ENCODE peak calls at places on chromosome 7, in nine cellular contexts. One of them, this sample, is unnamed.

GRCh38 chr7:128031901-128032604 is 816 bp upstream of the LRRC4 start:
- DNase-seq in uterus: peak
- DNase-seq in progenitor cell of endocrine pancreas: peak
- DNase-seq in AG09309: peak
- DNase-seq in sigmoid colon: peak
- DNase-seq in PC-3: no peak
- DNase-seq in B cell: peak
- DNase-seq in GM12865: peak
- DNase-seq in astrocyte of the cerebellum: peak
- DNase-seq in this sample: no peak

GRCh38 chr7:38463277-38464224 is 167.6 kb downstream of the AMPH start:
- DNase-seq in uterus: peak
- DNase-seq in progenitor cell of endocrine pancreas: no peak
- DNase-seq in AG09309: peak
- DNase-seq in sigmoid colon: peak
- DNase-seq in PC-3: peak
- DNase-seq in B cell: peak
- DNase-seq in GM12865: peak
- DNase-seq in astrocyte of the cerebellum: peak
- DNase-seq in this sample: no peak

GRCh38 chr7:47288060-47288459 is 293.9 kb downstream of the TNS3 start:
- DNase-seq in uterus: no peak
- DNase-seq in progenitor cell of endocrine pancreas: no peak
- DNase-seq in AG09309: no peak
- DNase-seq in sigmoid colon: no peak
- DNase-seq in PC-3: no peak
- DNase-seq in B cell: no peak
- DNase-seq in GM12865: no peak
- DNase-seq in astrocyte of the cerebellum: no peak
- DNase-seq in this sample: no peak

GRCh38 chr7:134669845-134670373 is 23.3 kb downstream of the BPGM start:
- DNase-seq in uterus: no peak
- DNase-seq in progenitor cell of endocrine pancreas: no peak
- DNase-seq in AG09309: no peak
- DNase-seq in sigmoid colon: no peak
- DNase-seq in PC-3: peak
- DNase-seq in B cell: peak
- DNase-seq in GM12865: peak
- DNase-seq in astrocyte of the cerebellum: peak
- DNase-seq in this sample: no peak

GRCh38 chr7:28407643-28408042 is 4.7 kb upstream of the CREB5 start:
- DNase-seq in uterus: no peak
- DNase-seq in progenitor cell of endocrine pancreas: no peak
- DNase-seq in AG09309: peak
- DNase-seq in sigmoid colon: peak
- DNase-seq in PC-3: peak
- DNase-seq in B cell: no peak
- DNase-seq in GM12865: no peak
- DNase-seq in astrocyte of the cerebellum: no peak
- DNase-seq in this sample: no peak

GRCh38 chr7:26200113-26200443 is 468 bp downstream of the HNRNPA2B1 start:
- DNase-seq in uterus: peak
- DNase-seq in progenitor cell of endocrine pancreas: peak
- DNase-seq in AG09309: no peak
- DNase-seq in sigmoid colon: peak
- DNase-seq in PC-3: peak
- DNase-seq in B cell: peak
- DNase-seq in GM12865: peak
- DNase-seq in astrocyte of the cerebellum: no peak
- DNase-seq in this sample: peak

GRCh38 chr7:32941996-32942782 is 15.1 kb upstream of the FKBP9 start:
- DNase-seq in uterus: peak
- DNase-seq in progenitor cell of endocrine pancreas: peak
- DNase-seq in AG09309: no peak
- DNase-seq in sigmoid colon: peak
- DNase-seq in PC-3: no peak
- DNase-seq in B cell: peak
- DNase-seq in GM12865: peak
- DNase-seq in astrocyte of the cerebellum: no peak
- DNase-seq in this sample: peak

GRCh38 chr7:121339082-121339481 is 10.3 kb downstream of the WNT16 start:
- DNase-seq in uterus: no peak
- DNase-seq in progenitor cell of endocrine pancreas: no peak
- DNase-seq in AG09309: no peak
- DNase-seq in sigmoid colon: no peak
- DNase-seq in PC-3: no peak
- DNase-seq in B cell: no peak
- DNase-seq in GM12865: no peak
- DNase-seq in astrocyte of the cerebellum: no peak
- DNase-seq in this sample: no peak

GRCh38 chr7:3537210-3537875 is 236.3 kb downstream of the SDK1 start:
- DNase-seq in uterus: no peak
- DNase-seq in progenitor cell of endocrine pancreas: no peak
- DNase-seq in AG09309: no peak
- DNase-seq in sigmoid colon: no peak
- DNase-seq in PC-3: peak
- DNase-seq in B cell: no peak
- DNase-seq in GM12865: no peak
- DNase-seq in astrocyte of the cerebellum: peak
- DNase-seq in this sample: no peak

GRCh38 chr7:85191383-85191782 is 4.5 kb upstream of the SEMA3D start:
- DNase-seq in uterus: no peak
- DNase-seq in progenitor cell of endocrine pancreas: no peak
- DNase-seq in AG09309: no peak
- DNase-seq in sigmoid colon: no peak
- DNase-seq in PC-3: peak
- DNase-seq in B cell: no peak
- DNase-seq in GM12865: no peak
- DNase-seq in astrocyte of the cerebellum: peak
- DNase-seq in this sample: no peak
- TF ChIP-seq CTCF in uterus: no peak
- TF ChIP-seq CTCF in progenitor cell of endocrine pancreas: peak
- TF ChIP-seq CTCF in AG09309: peak
- TF ChIP-seq CTCF in sigmoid colon: no peak
- TF ChIP-seq CTCF in PC-3: peak
- TF ChIP-seq CTCF in B cell: peak
- TF ChIP-seq CTCF in GM12865: no peak
- TF ChIP-seq CTCF in astrocyte of the cerebellum: peak
- TF ChIP-seq CTCF in this sample: no peak

DNA sequence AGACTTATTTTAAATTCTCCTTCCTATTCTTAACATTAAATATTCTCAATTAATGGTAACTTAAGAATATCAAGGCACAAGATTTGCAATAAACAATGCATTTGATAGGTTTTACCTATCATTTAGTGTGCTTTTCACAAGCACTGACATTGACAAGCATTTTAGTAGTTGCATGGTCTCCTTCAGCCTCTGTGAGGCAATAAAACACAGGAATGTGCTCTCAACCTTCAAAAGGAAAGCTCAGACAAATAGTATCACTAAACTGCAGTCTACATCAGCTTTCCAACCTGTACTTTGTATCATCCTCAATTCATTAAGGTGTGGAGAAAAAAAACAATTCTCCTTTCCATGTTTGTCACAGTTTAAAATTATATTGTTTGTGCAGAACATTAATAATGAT is 51.1 kb upstream of the TSPAN13 start:
- DNase-seq in uterus: no peak
- DNase-seq in progenitor cell of endocrine pancreas: no peak
- DNase-seq in AG09309: no peak
- DNase-seq in sigmoid colon: no peak
- DNase-seq in PC-3: no peak
- DNase-seq in B cell: no peak
- DNase-seq in GM12865: no peak
- DNase-seq in astrocyte of the cerebellum: no peak
- DNase-seq in this sample: no peak
- TF ChIP-seq CTCF in uterus: no peak
- TF ChIP-seq CTCF in progenitor cell of endocrine pancreas: peak
- TF ChIP-seq CTCF in AG09309: no peak
- TF ChIP-seq CTCF in sigmoid colon: no peak
- TF ChIP-seq CTCF in PC-3: peak
- TF ChIP-seq CTCF in B cell: peak
- TF ChIP-seq CTCF in GM12865: no peak
- TF ChIP-seq CTCF in astrocyte of the cerebellum: no peak
- TF ChIP-seq CTCF in this sample: no peak

GRCh38 chr7:123492485-123492884 is 41.9 kb downstream of the IQUB start:
- DNase-seq in uterus: no peak
- DNase-seq in progenitor cell of endocrine pancreas: no peak
- DNase-seq in AG09309: no peak
- DNase-seq in sigmoid colon: no peak
- DNase-seq in PC-3: peak
- DNase-seq in B cell: no peak
- DNase-seq in GM12865: peak
- DNase-seq in astrocyte of the cerebellum: no peak
- DNase-seq in this sample: no peak
- TF ChIP-seq CTCF in uterus: no peak
- TF ChIP-seq CTCF in progenitor cell of endocrine pancreas: peak
- TF ChIP-seq CTCF in AG09309: no peak
- TF ChIP-seq CTCF in sigmoid colon: no peak
- TF ChIP-seq CTCF in PC-3: no peak
- TF ChIP-seq CTCF in B cell: no peak
- TF ChIP-seq CTCF in GM12865: no peak
- TF ChIP-seq CTCF in astrocyte of the cerebellum: peak
- TF ChIP-seq CTCF in this sample: no peak

GRCh38 chr7:120320218-120320961 is 47.4 kb downstream of the KCND2 start:
- DNase-seq in uterus: no peak
- DNase-seq in progenitor cell of endocrine pancreas: no peak
- DNase-seq in AG09309: no peak
- DNase-seq in sigmoid colon: no peak
- DNase-seq in PC-3: no peak
- DNase-seq in B cell: no peak
- DNase-seq in GM12865: no peak
- DNase-seq in astrocyte of the cerebellum: no peak
- DNase-seq in this sample: no peak
- TF ChIP-seq CTCF in uterus: no peak
- TF ChIP-seq CTCF in progenitor cell of endocrine pancreas: no peak
- TF ChIP-seq CTCF in AG09309: no peak
- TF ChIP-seq CTCF in sigmoid colon: no peak
- TF ChIP-seq CTCF in PC-3: no peak
- TF ChIP-seq CTCF in B cell: no peak
- TF ChIP-seq CTCF in GM12865: no peak
- TF ChIP-seq CTCF in astrocyte of the cerebellum: no peak
- TF ChIP-seq CTCF in this sample: no peak

GRCh38 chr7:90579181-90579688 is 16.9 kb upstream of the CDK14 start:
- DNase-seq in uterus: no peak
- DNase-seq in progenitor cell of endocrine pancreas: no peak
- DNase-seq in AG09309: peak
- DNase-seq in sigmoid colon: no peak
- DNase-seq in PC-3: peak
- DNase-seq in B cell: no peak
- DNase-seq in GM12865: no peak
- DNase-seq in astrocyte of the cerebellum: peak
- DNase-seq in this sample: no peak
- TF ChIP-seq CTCF in uterus: no peak
- TF ChIP-seq CTCF in progenitor cell of endocrine pancreas: no peak
- TF ChIP-seq CTCF in AG09309: peak
- TF ChIP-seq CTCF in sigmoid colon: no peak
- TF ChIP-seq CTCF in PC-3: no peak
- TF ChIP-seq CTCF in B cell: no peak
- TF ChIP-seq CTCF in GM12865: no peak
- TF ChIP-seq CTCF in astrocyte of the cerebellum: peak
- TF ChIP-seq CTCF in this sample: no peak

DNA sequence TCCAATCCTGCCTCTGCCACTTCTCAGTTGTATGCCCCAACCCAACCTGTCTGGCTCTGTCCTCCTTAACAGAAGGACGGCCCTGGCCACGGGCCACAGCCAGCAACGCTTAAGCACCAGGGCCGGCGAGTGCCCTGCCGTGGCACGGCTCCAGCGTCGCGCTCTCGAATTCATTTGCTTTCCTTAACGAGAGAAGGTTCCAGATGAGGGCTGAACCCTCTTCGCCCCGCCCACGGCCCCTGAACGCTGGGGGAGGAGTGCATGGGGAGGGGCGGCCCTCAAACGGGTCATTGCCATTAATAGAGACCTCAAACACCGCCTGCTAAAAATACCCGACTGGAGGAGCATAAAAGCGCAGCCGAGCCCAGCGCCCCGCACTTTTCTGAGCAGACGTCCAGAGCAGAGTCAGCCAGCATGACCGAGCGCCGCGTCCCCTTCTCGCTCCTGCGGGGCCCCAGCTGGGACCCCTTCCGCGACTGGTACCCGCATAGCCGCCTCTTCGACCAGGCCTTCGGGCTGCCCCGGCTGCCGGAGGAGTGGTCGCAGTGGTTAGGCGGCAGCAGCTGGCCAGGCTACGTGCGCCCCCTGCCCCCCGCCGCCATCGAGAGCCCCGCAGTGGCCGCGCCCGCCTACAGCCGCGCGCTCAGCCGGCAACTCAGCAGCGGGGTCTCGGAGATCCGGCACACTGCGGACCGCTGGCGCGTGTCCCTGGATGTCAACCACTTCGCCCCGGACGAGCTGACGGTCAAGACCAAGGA is at the start of gene HSPB1:
- DNase-seq in uterus: peak
- DNase-seq in progenitor cell of endocrine pancreas: no peak
- DNase-seq in AG09309: no peak
- DNase-seq in sigmoid colon: peak
- DNase-seq in PC-3: peak
- DNase-seq in B cell: peak
- DNase-seq in GM12865: peak
- DNase-seq in astrocyte of the cerebellum: peak
- DNase-seq in this sample: peak
- TF ChIP-seq CTCF in uterus: no peak
- TF ChIP-seq CTCF in progenitor cell of endocrine pancreas: peak
- TF ChIP-seq CTCF in AG09309: no peak
- TF ChIP-seq CTCF in sigmoid colon: no peak
- TF ChIP-seq CTCF in PC-3: no peak
- TF ChIP-seq CTCF in B cell: no peak
- TF ChIP-seq CTCF in GM12865: no peak
- TF ChIP-seq CTCF in astrocyte of the cerebellum: no peak
- TF ChIP-seq CTCF in this sample: no peak

GRCh38 chr7:7967909-7968543 is 570 bp upstream of the GLCCI1 start:
- DNase-seq in uterus: no peak
- DNase-seq in progenitor cell of endocrine pancreas: no peak
- DNase-seq in AG09309: no peak
- DNase-seq in sigmoid colon: no peak
- DNase-seq in PC-3: no peak
- DNase-seq in B cell: no peak
- DNase-seq in GM12865: no peak
- DNase-seq in astrocyte of the cerebellum: no peak
- DNase-seq in this sample: no peak
- TF ChIP-seq CTCF in uterus: no peak
- TF ChIP-seq CTCF in progenitor cell of endocrine pancreas: no peak
- TF ChIP-seq CTCF in AG09309: no peak
- TF ChIP-seq CTCF in sigmoid colon: no peak
- TF ChIP-seq CTCF in PC-3: no peak
- TF ChIP-seq CTCF in B cell: no peak
- TF ChIP-seq CTCF in GM12865: no peak
- TF ChIP-seq CTCF in astrocyte of the cerebellum: no peak
- TF ChIP-seq CTCF in this sample: no peak

DNA sequence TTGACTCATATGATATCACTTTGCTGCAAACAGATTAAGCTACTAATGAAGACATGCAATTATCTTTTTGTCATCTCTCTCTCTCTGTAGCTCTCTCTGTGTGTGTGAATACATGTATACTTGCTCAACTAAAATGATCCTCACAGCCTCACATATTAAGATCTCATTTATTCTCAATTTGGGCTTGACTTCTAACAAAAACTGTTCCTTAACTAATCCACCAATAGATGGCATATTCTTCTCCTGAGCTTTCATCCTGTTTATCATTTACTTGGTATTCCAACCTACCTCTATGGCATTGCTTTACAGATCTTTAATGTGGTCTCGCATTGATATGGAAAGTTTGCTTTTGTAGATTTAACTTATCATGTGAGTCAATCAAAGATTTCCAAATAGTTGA is 540.4 kb downstream of the CNTNAP2 start:
- DNase-seq in uterus: no peak
- DNase-seq in progenitor cell of endocrine pancreas: no peak
- DNase-seq in AG09309: no peak
- DNase-seq in sigmoid colon: no peak
- DNase-seq in PC-3: peak
- DNase-seq in B cell: no peak
- DNase-seq in GM12865: no peak
- DNase-seq in astrocyte of the cerebellum: no peak
- DNase-seq in this sample: no peak
- TF ChIP-seq CTCF in uterus: no peak
- TF ChIP-seq CTCF in progenitor cell of endocrine pancreas: peak
- TF ChIP-seq CTCF in AG09309: no peak
- TF ChIP-seq CTCF in sigmoid colon: no peak
- TF ChIP-seq CTCF in PC-3: peak
- TF ChIP-seq CTCF in B cell: no peak
- TF ChIP-seq CTCF in GM12865: no peak
- TF ChIP-seq CTCF in astrocyte of the cerebellum: no peak
- TF ChIP-seq CTCF in this sample: no peak